ENCODE peak calls at places on chromosomes 16 and 17, in six cellular contexts. M is H9, K is WTC11, B is uterus, E is mesothelial cell of epicardium, V is choroid plexus epithelial cell. T is an unnamed sample.

GRCh38 chr17:45368661-45369060 is 51.8 kb upstream of the MAP3K14 start:
- DNase-seq in M (no peak), K (no peak), B (no peak), E (no peak), V (peak), T (no peak)

GRCh38 chr17:76531501-76532038 is 5.9 kb downstream of the CYGB start:
- DNase-seq in M (no peak), K (no peak), B (no peak), E (no peak), V (no peak), T (no peak)

GRCh38 chr16:51155199-51155607 is 4.1 kb upstream of the SALL1 start:
- DNase-seq in M (peak), K (peak), B (peak), E (no peak), V (no peak), T (no peak)

GRCh38 chr17:10556301-10557005 is 7.0 kb upstream of the MYH2 start:
- DNase-seq in M (no peak), K (no peak), B (no peak), E (no peak), V (no peak), T (no peak)

GRCh38 chr16:12739738-12740137 is 63.9 kb downstream of the CPPED1 start:
- DNase-seq in M (no peak), K (no peak), B (no peak), E (no peak), V (no peak), T (no peak)

GRCh38 chr17:82241183-82241925 is 12.5 kb downstream of the SLC16A3 start:
- DNase-seq in M (no peak), K (no peak), B (peak), E (no peak), V (peak), T (peak)

GRCh38 chr16:54595636-54596035 is 309.0 kb upstream of the IRX3 start:
- DNase-seq in M (no peak), K (no peak), B (no peak), E (no peak), V (no peak), T (no peak)

GRCh38 chr16:61792194-61792904 is 243.9 kb downstream of the CDH8 start:
- DNase-seq in M (no peak), K (no peak), B (no peak), E (no peak), V (peak), T (no peak)

GRCh38 chr17:68036304-68037147 is 991 bp downstream of the KPNA2 start:
- DNase-seq in M (no peak), K (no peak), B (no peak), E (no peak), V (peak), T (no peak)

GRCh38 chr17:82858376-82859126 is 18.7 kb upstream of the ZNF750 start:
- DNase-seq in M (no peak), K (no peak), B (no peak), E (no peak), V (no peak), T (no peak)

GRCh38 chr17:9959377-9959981 is 54.4 kb upstream of the RCVRN start:
- DNase-seq in M (peak), K (peak), B (peak), E (peak), V (peak), T (no peak)

GRCh38 chr16:9102379-9102778 is 10.9 kb downstream of the HAPSTR1 start:
- DNase-seq in M (no peak), K (no peak), B (no peak), E (no peak), V (peak), T (no peak)

GRCh38 chr16:75491876-75492275 is 3.4 kb downstream of the CHST6 start:
- DNase-seq in M (peak), K (peak), B (no peak), E (peak), V (no peak), T (no peak)

DNA sequence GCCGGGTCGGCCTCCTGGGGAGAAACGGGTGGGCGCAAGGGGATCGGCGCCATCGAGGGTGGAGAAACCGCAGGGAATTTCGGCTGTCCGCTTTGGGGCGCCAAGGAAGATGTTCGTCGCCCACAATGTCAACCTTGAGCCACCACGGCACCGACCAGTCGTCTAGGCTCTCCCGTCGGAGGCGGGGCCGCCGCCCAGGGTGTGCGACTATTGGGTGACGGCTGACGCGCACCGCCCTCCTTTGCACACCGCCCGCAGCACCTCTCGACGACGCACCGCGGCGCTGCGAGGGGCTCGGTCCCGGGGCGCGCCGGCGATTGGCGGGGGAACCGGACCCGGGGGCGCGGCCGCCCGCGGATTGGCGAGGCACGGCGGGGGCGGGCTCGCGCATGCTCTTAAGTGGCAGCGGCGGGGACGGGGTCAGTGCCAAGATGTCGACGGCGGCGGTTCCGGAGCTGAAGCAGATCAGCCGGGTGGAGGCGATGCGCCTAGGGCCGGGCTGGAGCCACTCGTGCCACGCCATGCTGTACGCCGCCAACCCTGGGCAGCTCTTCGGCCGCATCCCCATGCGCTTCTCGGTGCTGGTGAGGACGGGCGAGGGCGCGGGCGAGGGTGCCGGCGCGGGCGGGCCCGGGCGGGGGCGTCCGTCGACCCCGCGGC is at the start of gene NUDT16L1:
- DNase-seq in M (peak), K (peak), B (peak), E (peak), V (peak), T (peak)
- TF ChIP-seq CTCF in M (no peak), K (no peak), B (peak), E (no peak), V (no peak), T (no peak)

GRCh38 chr17:17712268-17712924 is 31.1 kb downstream of the RAI1 start:
- DNase-seq in M (no peak), K (no peak), B (no peak), E (no peak), V (peak), T (no peak)

GRCh38 chr17:17710355-17710727 is 29.1 kb downstream of the RAI1 start:
- DNase-seq in M (no peak), K (no peak), B (no peak), E (no peak), V (no peak), T (no peak)

GRCh38 chr17:17709815-17710321 is 28.6 kb downstream of the RAI1 start:
- DNase-seq in M (no peak), K (no peak), B (no peak), E (no peak), V (no peak), T (no peak)

GRCh38 chr17:17711708-17712141 is 30.5 kb downstream of the RAI1 start:
- DNase-seq in M (peak), K (no peak), B (no peak), E (no peak), V (no peak), T (no peak)

GRCh38 chr17:17710728-17711541 is 29.7 kb downstream of the RAI1 start:
- DNase-seq in M (peak), K (peak), B (peak), E (peak), V (peak), T (no peak)
- TF ChIP-seq CTCF in M (no peak), K (no peak), B (no peak), E (no peak), V (no peak), T (no peak)

DNA sequence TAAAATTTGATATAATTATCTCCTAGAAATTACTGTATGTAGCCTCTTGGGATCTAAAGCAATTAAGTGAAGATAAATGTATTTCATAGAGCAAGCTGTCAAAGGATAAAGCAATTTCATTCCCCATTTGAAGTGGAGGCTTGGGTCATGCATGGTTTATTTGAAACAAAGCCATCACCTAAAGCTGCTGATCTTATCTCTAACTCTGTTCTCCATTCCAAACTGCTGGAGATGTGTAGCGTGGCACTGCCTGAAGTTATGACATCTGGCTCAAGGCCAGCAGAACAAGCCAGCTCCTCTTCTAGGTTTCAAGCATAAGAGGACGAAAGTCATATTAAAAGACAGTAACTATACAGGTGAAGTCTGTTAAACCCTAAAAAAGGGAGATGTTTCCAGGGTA is 83.9 kb downstream of the HIC1 start:
- DNase-seq in M (no peak), K (no peak), B (peak), E (no peak), V (no peak), T (no peak)
- TF ChIP-seq CTCF in M (no peak), K (no peak), B (no peak), E (no peak), V (no peak), T (no peak)

GRCh38 chr17:57530508-57530907 is 214.6 kb downstream of the CCDC182 start:
- DNase-seq in M (no peak), K (no peak), B (peak), E (no peak), V (no peak), T (no peak)
- TF ChIP-seq CTCF in M (no peak), K (no peak), B (no peak), E (no peak), V (no peak), T (no peak)

T was measured in omental fat pad.